ENCODE peak calls at places on chromosomes 2 and 18, in nine cellular contexts. S is substantia nigra, D is T-helper 9 cell, J is SW 1271, V is upper lobe of left lung, B is H9, E is astrocyte, I is H54, F is RPMI8226. G is an unnamed sample.

GRCh38 chr2:176159678-176160250 is 2.7 kb downstream of the HOXD3 start:
- DNase-seq in S (no peak), B (no peak), V (peak; percentile 71), E (no peak), I (no peak), D (no peak), J (no peak), F (no peak), G (no peak)

GRCh38 chr2:145845207-145845894 is 1325.4 kb upstream of the ZEB2 start:
- DNase-seq in F (peak; percentile 5), S (no peak), E (no peak), B (no peak), V (no peak), D (no peak), J (no peak), I (no peak), G (no peak)

GRCh38 chr2:233039217-233040173 is 7.0 kb downstream of the NEU2 start:
- DNase-seq in I (no peak), F (no peak), D (no peak), V (no peak), S (no peak), J (no peak), E (no peak), B (no peak), G (no peak)

GRCh38 chr2:60296219-60296955 is 257.1 kb downstream of the BCL11A start:
- DNase-seq in D (no peak), I (no peak), V (no peak), E (no peak), B (no peak), F (no peak), J (no peak), S (no peak), G (no peak)

GRCh38 chr2:239978381-239978780 is 46.8 kb downstream of the NDUFA10 start:
- DNase-seq in D (no peak), B (no peak), S (no peak), J (no peak), V (no peak), F (no peak), I (no peak), E (peak; percentile 49), G (no peak)

GRCh38 chr2:105876191-105876590 is 131.5 kb downstream of the NCK2 start:
- DNase-seq in J (no peak), F (no peak), D (no peak), V (no peak), I (no peak), S (no peak), B (no peak), E (no peak), G (no peak)

GRCh38 chr18:43789234-43790000 is 512.1 kb upstream of the SYT4 start:
- DNase-seq in S (no peak), V (no peak), B (no peak), E (peak; percentile 7), F (no peak), D (no peak), I (no peak), J (no peak), G (no peak)

GRCh38 chr2:157302492-157303099 is 23.0 kb downstream of the ERMN start:
- DNase-seq in I (peak; percentile 19), E (no peak), B (no peak), D (peak; percentile 4), S (no peak), V (no peak), F (peak; percentile 64), J (peak; percentile 13), G (no peak)

GRCh38 chr2:209663149-209663548 is 108.5 kb upstream of the UNC80 start:
- DNase-seq in F (no peak), B (no peak), I (peak; percentile 14), E (peak; percentile 42), D (no peak), V (no peak), S (no peak), J (no peak), G (no peak)